ENCODE peak calls at places on chromosomes 12 and 14, in six cellular contexts. One of them, this sample, is unnamed.

GRCh38 chr12:57657744-57658143 is 24.7 kb upstream of the B4GALNT1 start:
- DNase-seq in choroid plexus epithelial cell: peak; percentile 68
- DNase-seq in NCI-H1092 treated with DMSO at 0.1 percent for 48 hours: no peak
- DNase-seq in gastrocnemius medialis: no peak
- DNase-seq in IMR-90: peak; percentile 5
- DNase-seq in DMS 273 treated with DMSO at 0.1 percent for 48 hours: no peak
- DNase-seq in this sample: no peak

GRCh38 chr14:75295061-75295461 is 16.4 kb downstream of the FOS start:
- DNase-seq in choroid plexus epithelial cell: peak; percentile 63
- DNase-seq in NCI-H1092 treated with DMSO at 0.1 percent for 48 hours: no peak
- DNase-seq in gastrocnemius medialis: peak; percentile 72
- DNase-seq in IMR-90: peak; percentile 78
- DNase-seq in DMS 273 treated with DMSO at 0.1 percent for 48 hours: no peak
- DNase-seq in this sample: peak; percentile 86

GRCh38 chr14:103141117-103141796 is 18.0 kb downstream of the TNFAIP2 start:
- DNase-seq in choroid plexus epithelial cell: peak; percentile 61
- DNase-seq in NCI-H1092 treated with DMSO at 0.1 percent for 48 hours: peak; percentile 36
- DNase-seq in gastrocnemius medialis: no peak
- DNase-seq in IMR-90: peak; percentile 38
- DNase-seq in DMS 273 treated with DMSO at 0.1 percent for 48 hours: no peak
- DNase-seq in this sample: no peak

GRCh38 chr14:68637106-68638021 is 155.5 kb downstream of the ZFP36L1 start:
- DNase-seq in choroid plexus epithelial cell: peak; percentile 46
- DNase-seq in NCI-H1092 treated with DMSO at 0.1 percent for 48 hours: no peak
- DNase-seq in gastrocnemius medialis: no peak
- DNase-seq in IMR-90: peak; percentile 58
- DNase-seq in DMS 273 treated with DMSO at 0.1 percent for 48 hours: no peak
- DNase-seq in this sample: no peak

GRCh38 chr12:51482808-51483532 is 58.3 kb downstream of the SLC4A8 start:
- DNase-seq in choroid plexus epithelial cell: no peak
- DNase-seq in NCI-H1092 treated with DMSO at 0.1 percent for 48 hours: no peak
- DNase-seq in gastrocnemius medialis: no peak
- DNase-seq in IMR-90: no peak
- DNase-seq in DMS 273 treated with DMSO at 0.1 percent for 48 hours: no peak
- DNase-seq in this sample: no peak

GRCh38 chr12:115383668-115384067 is 699.7 kb upstream of the TBX3 start:
- DNase-seq in choroid plexus epithelial cell: peak; percentile 75
- DNase-seq in NCI-H1092 treated with DMSO at 0.1 percent for 48 hours: no peak
- DNase-seq in gastrocnemius medialis: peak; percentile 19
- DNase-seq in IMR-90: peak; percentile 93
- DNase-seq in DMS 273 treated with DMSO at 0.1 percent for 48 hours: no peak
- DNase-seq in this sample: no peak

GRCh38 chr14:34301107-34301734 is 160.8 kb downstream of the SPTSSA start:
- DNase-seq in choroid plexus epithelial cell: peak; percentile 62
- DNase-seq in NCI-H1092 treated with DMSO at 0.1 percent for 48 hours: peak; percentile 71
- DNase-seq in gastrocnemius medialis: no peak
- DNase-seq in IMR-90: peak; percentile 12
- DNase-seq in DMS 273 treated with DMSO at 0.1 percent for 48 hours: peak; percentile 9
- DNase-seq in this sample: no peak

GRCh38 chr14:102986810-102987579 is 64.5 kb downstream of the AMN start:
- DNase-seq in choroid plexus epithelial cell: peak; percentile 67
- DNase-seq in NCI-H1092 treated with DMSO at 0.1 percent for 48 hours: no peak
- DNase-seq in gastrocnemius medialis: no peak
- DNase-seq in IMR-90: peak; percentile 90
- DNase-seq in DMS 273 treated with DMSO at 0.1 percent for 48 hours: no peak
- DNase-seq in this sample: peak; percentile 51

GRCh38 chr12:49478949-49479664 is 59.7 kb upstream of the KCNH3 start:
- DNase-seq in choroid plexus epithelial cell: no peak
- DNase-seq in NCI-H1092 treated with DMSO at 0.1 percent for 48 hours: no peak
- DNase-seq in gastrocnemius medialis: peak; percentile 20
- DNase-seq in IMR-90: no peak
- DNase-seq in DMS 273 treated with DMSO at 0.1 percent for 48 hours: no peak
- DNase-seq in this sample: no peak

GRCh38 chr12:58359084-58359483 is 417.7 kb downstream of the ATP23 start:
- DNase-seq in choroid plexus epithelial cell: no peak
- DNase-seq in NCI-H1092 treated with DMSO at 0.1 percent for 48 hours: no peak
- DNase-seq in gastrocnemius medialis: no peak
- DNase-seq in IMR-90: peak; percentile 37
- DNase-seq in DMS 273 treated with DMSO at 0.1 percent for 48 hours: no peak
- DNase-seq in this sample: no peak

GRCh38 chr14:75605916-75606315 is 27.5 kb downstream of the FLVCR2 start:
- DNase-seq in choroid plexus epithelial cell: no peak
- DNase-seq in NCI-H1092 treated with DMSO at 0.1 percent for 48 hours: no peak
- DNase-seq in gastrocnemius medialis: no peak
- DNase-seq in IMR-90: no peak
- DNase-seq in DMS 273 treated with DMSO at 0.1 percent for 48 hours: no peak
- DNase-seq in this sample: no peak

GRCh38 chr14:95468416-95469133 is 47.9 kb downstream of the SYNE3 start:
- DNase-seq in choroid plexus epithelial cell: no peak
- DNase-seq in NCI-H1092 treated with DMSO at 0.1 percent for 48 hours: no peak
- DNase-seq in gastrocnemius medialis: no peak
- DNase-seq in IMR-90: no peak
- DNase-seq in DMS 273 treated with DMSO at 0.1 percent for 48 hours: no peak
- DNase-seq in this sample: no peak

GRCh38 chr14:24080888-24081738 is 9.8 kb downstream of the CPNE6 start:
- DNase-seq in choroid plexus epithelial cell: peak; percentile 24
- DNase-seq in NCI-H1092 treated with DMSO at 0.1 percent for 48 hours: peak; percentile 55
- DNase-seq in gastrocnemius medialis: no peak
- DNase-seq in IMR-90: no peak
- DNase-seq in DMS 273 treated with DMSO at 0.1 percent for 48 hours: peak; percentile 51
- DNase-seq in this sample: no peak

GRCh38 chr12:8696402-8697100 is 1.2 kb upstream of the RIMKLB start:
- DNase-seq in choroid plexus epithelial cell: no peak
- DNase-seq in NCI-H1092 treated with DMSO at 0.1 percent for 48 hours: no peak
- DNase-seq in gastrocnemius medialis: no peak
- DNase-seq in IMR-90: no peak
- DNase-seq in DMS 273 treated with DMSO at 0.1 percent for 48 hours: no peak
- DNase-seq in this sample: no peak

GRCh38 chr14:51014086-51014485 is 69.8 kb upstream of the PYGL start:
- DNase-seq in choroid plexus epithelial cell: peak; percentile 72
- DNase-seq in NCI-H1092 treated with DMSO at 0.1 percent for 48 hours: no peak
- DNase-seq in gastrocnemius medialis: no peak
- DNase-seq in IMR-90: peak; percentile 67
- DNase-seq in DMS 273 treated with DMSO at 0.1 percent for 48 hours: no peak
- DNase-seq in this sample: no peak

GRCh38 chr12:103308396-103308795 is 187.4 kb downstream of the C12orf42 start:
- DNase-seq in choroid plexus epithelial cell: no peak
- DNase-seq in NCI-H1092 treated with DMSO at 0.1 percent for 48 hours: no peak
- DNase-seq in gastrocnemius medialis: no peak
- DNase-seq in IMR-90: no peak
- DNase-seq in DMS 273 treated with DMSO at 0.1 percent for 48 hours: no peak
- DNase-seq in this sample: no peak

GRCh38 chr12:106841471-106842302 is 67.2 kb downstream of the RIC8B start:
- DNase-seq in choroid plexus epithelial cell: peak; percentile 73
- DNase-seq in NCI-H1092 treated with DMSO at 0.1 percent for 48 hours: peak; percentile 26
- DNase-seq in gastrocnemius medialis: no peak
- DNase-seq in IMR-90: peak; percentile 45
- DNase-seq in DMS 273 treated with DMSO at 0.1 percent for 48 hours: no peak
- DNase-seq in this sample: peak; percentile 29

GRCh38 chr12:77842430-77842829 is 11.7 kb downstream of the NAV3 start:
- DNase-seq in choroid plexus epithelial cell: no peak
- DNase-seq in NCI-H1092 treated with DMSO at 0.1 percent for 48 hours: no peak
- DNase-seq in gastrocnemius medialis: peak; percentile 14
- DNase-seq in IMR-90: no peak
- DNase-seq in DMS 273 treated with DMSO at 0.1 percent for 48 hours: no peak
- DNase-seq in this sample: no peak

GRCh38 chr12:121577443-121578180 is 3.2 kb downstream of the KDM2B start:
- DNase-seq in choroid plexus epithelial cell: no peak
- DNase-seq in NCI-H1092 treated with DMSO at 0.1 percent for 48 hours: no peak
- DNase-seq in gastrocnemius medialis: no peak
- DNase-seq in IMR-90: no peak
- DNase-seq in DMS 273 treated with DMSO at 0.1 percent for 48 hours: no peak
- DNase-seq in this sample: no peak

GRCh38 chr12:27975222-27976136 is 2.9 kb upstream of the PTHLH start:
- DNase-seq in choroid plexus epithelial cell: peak; percentile 72
- DNase-seq in NCI-H1092 treated with DMSO at 0.1 percent for 48 hours: no peak
- DNase-seq in gastrocnemius medialis: no peak
- DNase-seq in IMR-90: peak; percentile 72
- DNase-seq in DMS 273 treated with DMSO at 0.1 percent for 48 hours: no peak
- DNase-seq in this sample: no peak

GRCh38 chr12:49089831-49090773 is 4.5 kb downstream of the DHH start:
- DNase-seq in choroid plexus epithelial cell: peak; percentile 54
- DNase-seq in NCI-H1092 treated with DMSO at 0.1 percent for 48 hours: no peak
- DNase-seq in gastrocnemius medialis: no peak
- DNase-seq in IMR-90: peak; percentile 33
- DNase-seq in DMS 273 treated with DMSO at 0.1 percent for 48 hours: no peak
- DNase-seq in this sample: peak; percentile 72

GRCh38 chr14:69487771-69488170 is 3.2 kb downstream of the PLEKHD1 start:
- DNase-seq in choroid plexus epithelial cell: no peak
- DNase-seq in NCI-H1092 treated with DMSO at 0.1 percent for 48 hours: no peak
- DNase-seq in gastrocnemius medialis: no peak
- DNase-seq in IMR-90: no peak
- DNase-seq in DMS 273 treated with DMSO at 0.1 percent for 48 hours: no peak
- DNase-seq in this sample: no peak

GRCh38 chr14:91229743-91230200 is 14.7 kb downstream of the GPR68 start:
- DNase-seq in choroid plexus epithelial cell: peak; percentile 30
- DNase-seq in NCI-H1092 treated with DMSO at 0.1 percent for 48 hours: no peak
- DNase-seq in gastrocnemius medialis: no peak
- DNase-seq in IMR-90: peak; percentile 61
- DNase-seq in DMS 273 treated with DMSO at 0.1 percent for 48 hours: no peak
- DNase-seq in this sample: no peak

GRCh38 chr12:100356646-100357223 is at the start of gene SLC17A8:
- DNase-seq in choroid plexus epithelial cell: no peak
- DNase-seq in NCI-H1092 treated with DMSO at 0.1 percent for 48 hours: peak; percentile 50
- DNase-seq in gastrocnemius medialis: no peak
- DNase-seq in IMR-90: no peak
- DNase-seq in DMS 273 treated with DMSO at 0.1 percent for 48 hours: no peak
- DNase-seq in this sample: no peak

GRCh38 chr14:104678346-104678745 is 11.1 kb upstream of the INF2 start:
- DNase-seq in choroid plexus epithelial cell: no peak
- DNase-seq in NCI-H1092 treated with DMSO at 0.1 percent for 48 hours: no peak
- DNase-seq in gastrocnemius medialis: no peak
- DNase-seq in IMR-90: peak; percentile 34
- DNase-seq in DMS 273 treated with DMSO at 0.1 percent for 48 hours: no peak
- DNase-seq in this sample: peak; percentile 77

GRCh38 chr12:91098942-91099341 is 12.4 kb downstream of the LUM start:
- DNase-seq in choroid plexus epithelial cell: peak; percentile 97
- DNase-seq in NCI-H1092 treated with DMSO at 0.1 percent for 48 hours: no peak
- DNase-seq in gastrocnemius medialis: peak; percentile 25
- DNase-seq in IMR-90: peak; percentile 93
- DNase-seq in DMS 273 treated with DMSO at 0.1 percent for 48 hours: no peak
- DNase-seq in this sample: peak; percentile 69

GRCh38 chr12:116143883-116144266 is 133.6 kb downstream of the MED13L start:
- DNase-seq in choroid plexus epithelial cell: peak; percentile 96
- DNase-seq in NCI-H1092 treated with DMSO at 0.1 percent for 48 hours: no peak
- DNase-seq in gastrocnemius medialis: no peak
- DNase-seq in IMR-90: peak; percentile 64
- DNase-seq in DMS 273 treated with DMSO at 0.1 percent for 48 hours: no peak
- DNase-seq in this sample: no peak

GRCh38 chr14:24798911-24799310 is 164.9 kb upstream of the GZMB start:
- DNase-seq in choroid plexus epithelial cell: no peak
- DNase-seq in NCI-H1092 treated with DMSO at 0.1 percent for 48 hours: no peak
- DNase-seq in gastrocnemius medialis: no peak
- DNase-seq in IMR-90: no peak
- DNase-seq in DMS 273 treated with DMSO at 0.1 percent for 48 hours: no peak
- DNase-seq in this sample: no peak